ENCODE peak calls at places on chromosomes 5 and 9, in six cellular contexts. One of them, this sample, is unnamed.

GRCh38 chr9:8660383-8660782 is 860.8 kb upstream of the DMAC1 start:
- DNase-seq in mesendoderm: no peak
- DNase-seq in PC-3: no peak
- DNase-seq in HepG2: no peak
- DNase-seq in SK-N-SH: no peak
- DNase-seq in neural progenitor cell: no peak
- DNase-seq in this sample: no peak

GRCh38 chr9:38733503-38733902 is 13.6 kb upstream of the FAM240B start:
- DNase-seq in mesendoderm: no peak
- DNase-seq in PC-3: no peak
- DNase-seq in HepG2: no peak
- DNase-seq in SK-N-SH: no peak
- DNase-seq in neural progenitor cell: no peak
- DNase-seq in this sample: no peak

GRCh38 chr9:130932220-130933069 is 6.6 kb downstream of the FIBCD1 start:
- DNase-seq in mesendoderm: peak; percentile 55
- DNase-seq in PC-3: peak; percentile 48
- DNase-seq in HepG2: no peak
- DNase-seq in SK-N-SH: no peak
- DNase-seq in neural progenitor cell: peak; percentile 59
- DNase-seq in this sample: peak; percentile 95

GRCh38 chr9:109118802-109119438 is 827 bp downstream of the TMEM245 start:
- DNase-seq in mesendoderm: peak; percentile 81
- DNase-seq in PC-3: peak; percentile 32
- DNase-seq in HepG2: peak; percentile 16
- DNase-seq in SK-N-SH: no peak
- DNase-seq in neural progenitor cell: peak; percentile 67
- DNase-seq in this sample: peak; percentile 38

GRCh38 chr5:153584561-153585359 is 94.3 kb downstream of the GRIA1 start:
- DNase-seq in mesendoderm: no peak
- DNase-seq in PC-3: no peak
- DNase-seq in HepG2: no peak
- DNase-seq in SK-N-SH: no peak
- DNase-seq in neural progenitor cell: no peak
- DNase-seq in this sample: no peak

GRCh38 chr9:24801344-24801743 is 255.6 kb upstream of the IZUMO3 start:
- DNase-seq in mesendoderm: no peak
- DNase-seq in PC-3: peak; percentile 64
- DNase-seq in HepG2: no peak
- DNase-seq in SK-N-SH: no peak
- DNase-seq in neural progenitor cell: no peak
- DNase-seq in this sample: no peak

GRCh38 chr9:33762343-33762742 is 33.0 kb upstream of the PRSS3 start:
- DNase-seq in mesendoderm: no peak
- DNase-seq in PC-3: peak; percentile 79
- DNase-seq in HepG2: no peak
- DNase-seq in SK-N-SH: no peak
- DNase-seq in neural progenitor cell: no peak
- DNase-seq in this sample: no peak

GRCh38 chr9:88680505-88681160 is 145.7 kb downstream of the NXNL2 start:
- DNase-seq in mesendoderm: no peak
- DNase-seq in PC-3: no peak
- DNase-seq in HepG2: no peak
- DNase-seq in SK-N-SH: no peak
- DNase-seq in neural progenitor cell: no peak
- DNase-seq in this sample: peak; percentile 87

GRCh38 chr9:137947012-137947411 is 69.4 kb downstream of the CACNA1B start:
- DNase-seq in mesendoderm: no peak
- DNase-seq in PC-3: no peak
- DNase-seq in HepG2: no peak
- DNase-seq in SK-N-SH: no peak
- DNase-seq in neural progenitor cell: no peak
- DNase-seq in this sample: no peak

GRCh38 chr9:134670851-134671281 is 29.3 kb downstream of the COL5A1 start:
- DNase-seq in mesendoderm: peak; percentile 43
- DNase-seq in PC-3: no peak
- DNase-seq in HepG2: no peak
- DNase-seq in SK-N-SH: no peak
- DNase-seq in neural progenitor cell: no peak
- DNase-seq in this sample: no peak

GRCh38 chr5:60010328-60010727 is 116.8 kb upstream of the PDE4D start:
- DNase-seq in mesendoderm: peak; percentile 14
- DNase-seq in PC-3: no peak
- DNase-seq in HepG2: no peak
- DNase-seq in SK-N-SH: no peak
- DNase-seq in neural progenitor cell: no peak
- DNase-seq in this sample: no peak

GRCh38 chr5:88840497-88840896 is 42.5 kb downstream of the MEF2C start:
- DNase-seq in mesendoderm: no peak
- DNase-seq in PC-3: no peak
- DNase-seq in HepG2: no peak
- DNase-seq in SK-N-SH: no peak
- DNase-seq in neural progenitor cell: no peak
- DNase-seq in this sample: no peak

GRCh38 chr5:15807861-15808260 is 307.9 kb downstream of the FBXL7 start:
- DNase-seq in mesendoderm: no peak
- DNase-seq in PC-3: peak; percentile 17
- DNase-seq in HepG2: no peak
- DNase-seq in SK-N-SH: peak; percentile 72
- DNase-seq in neural progenitor cell: no peak
- DNase-seq in this sample: no peak

GRCh38 chr9:129750010-129750409 is 2.8 kb downstream of the PTGES start:
- DNase-seq in mesendoderm: peak; percentile 91
- DNase-seq in PC-3: peak; percentile 65
- DNase-seq in HepG2: no peak
- DNase-seq in SK-N-SH: no peak
- DNase-seq in neural progenitor cell: no peak
- DNase-seq in this sample: peak; percentile 95

GRCh38 chr9:120913673-120914266 is 12.8 kb downstream of the TRAF1 start:
- DNase-seq in mesendoderm: peak; percentile 46
- DNase-seq in PC-3: no peak
- DNase-seq in HepG2: no peak
- DNase-seq in SK-N-SH: no peak
- DNase-seq in neural progenitor cell: peak; percentile 46
- DNase-seq in this sample: no peak

GRCh38 chr5:53482717-53483638 is 2.5 kb downstream of the FST start:
- DNase-seq in mesendoderm: peak; percentile 93
- DNase-seq in PC-3: no peak
- DNase-seq in HepG2: peak; percentile 89
- DNase-seq in SK-N-SH: peak; percentile 26
- DNase-seq in neural progenitor cell: peak; percentile 77
- DNase-seq in this sample: peak; percentile 86

GRCh38 chr5:141757402-141757801 is 75.4 kb upstream of the ARAP3 start:
- DNase-seq in mesendoderm: peak; percentile 81
- DNase-seq in PC-3: peak; percentile 67
- DNase-seq in HepG2: no peak
- DNase-seq in SK-N-SH: peak; percentile 80
- DNase-seq in neural progenitor cell: peak; percentile 64
- DNase-seq in this sample: peak; percentile 95

GRCh38 chr9:73151653-73152382 is at the start of gene ANXA1:
- DNase-seq in mesendoderm: peak; percentile 62
- DNase-seq in PC-3: peak; percentile 86
- DNase-seq in HepG2: no peak
- DNase-seq in SK-N-SH: no peak
- DNase-seq in neural progenitor cell: no peak
- DNase-seq in this sample: no peak

GRCh38 chr9:136378171-136379002 is 4.9 kb upstream of the CARD9 start:
- DNase-seq in mesendoderm: no peak
- DNase-seq in PC-3: no peak
- DNase-seq in HepG2: no peak
- DNase-seq in SK-N-SH: no peak
- DNase-seq in neural progenitor cell: no peak
- DNase-seq in this sample: no peak

GRCh38 chr5:147509041-147509709 is 693 bp downstream of the DPYSL3 start:
- DNase-seq in mesendoderm: peak; percentile 50
- DNase-seq in PC-3: peak; percentile 14
- DNase-seq in HepG2: no peak
- DNase-seq in SK-N-SH: peak; percentile 58
- DNase-seq in neural progenitor cell: peak; percentile 51
- DNase-seq in this sample: peak; percentile 43

GRCh38 chr9:131624636-131625241 is 79.4 kb downstream of the PRRT1B start:
- DNase-seq in mesendoderm: no peak
- DNase-seq in PC-3: no peak
- DNase-seq in HepG2: no peak
- DNase-seq in SK-N-SH: peak; percentile 52
- DNase-seq in neural progenitor cell: no peak
- DNase-seq in this sample: peak; percentile 83

GRCh38 chr9:122225323-122226141 is 3.2 kb downstream of the LHX6 start:
- DNase-seq in mesendoderm: no peak
- DNase-seq in PC-3: no peak
- DNase-seq in HepG2: no peak
- DNase-seq in SK-N-SH: peak; percentile 32
- DNase-seq in neural progenitor cell: no peak
- DNase-seq in this sample: peak; percentile 68

GRCh38 chr5:44691811-44692210 is 116.9 kb upstream of the MRPS30 start:
- DNase-seq in mesendoderm: peak; percentile 42
- DNase-seq in PC-3: peak; percentile 96
- DNase-seq in HepG2: no peak
- DNase-seq in SK-N-SH: no peak
- DNase-seq in neural progenitor cell: no peak
- DNase-seq in this sample: no peak
- H3K4me2 ChIP-seq in mesendoderm: no peak overlapping the region
- H3K4me2 ChIP-seq in PC-3: peak overlapping the region; percentile 68
- H3K4me2 ChIP-seq in HepG2: no peak overlapping the region
- H3K4me2 ChIP-seq in SK-N-SH: no peak overlapping the region
- H3K4me2 ChIP-seq in neural progenitor cell: no peak overlapping the region
- H3K4me2 ChIP-seq in this sample: no peak overlapping the region

GRCh38 chr5:1161832-1162229 is 39.6 kb upstream of the SLC6A19 start:
- DNase-seq in mesendoderm: no peak
- DNase-seq in PC-3: peak; percentile 81
- DNase-seq in HepG2: no peak
- DNase-seq in SK-N-SH: peak; percentile 88
- DNase-seq in neural progenitor cell: no peak
- DNase-seq in this sample: no peak
- H3K27me3 ChIP-seq in mesendoderm: no peaks in the 10 kb centered on the region
- H3K27me3 ChIP-seq in PC-3: no peaks in the 10 kb centered on the region
- H3K27me3 ChIP-seq in HepG2: peaks cover 9% of the 10 kb centered on the region
- H3K27me3 ChIP-seq in SK-N-SH: no peaks in the 10 kb centered on the region
- H3K27me3 ChIP-seq in neural progenitor cell: peaks cover 24% of the 10 kb centered on the region
- H3K27me3 ChIP-seq in this sample: peaks cover 1% of the 10 kb centered on the region

GRCh38 chr5:27402828-27403227 is 364.4 kb upstream of the CDH9 start:
- DNase-seq in mesendoderm: no peak
- DNase-seq in PC-3: no peak
- DNase-seq in HepG2: no peak
- DNase-seq in SK-N-SH: no peak
- DNase-seq in neural progenitor cell: no peak
- DNase-seq in this sample: no peak
- H3K4me3 ChIP-seq in mesendoderm: no peak overlapping the region
- H3K4me3 ChIP-seq in PC-3: peak overlapping the region; percentile 76
- H3K4me3 ChIP-seq in HepG2: no peak overlapping the region
- H3K4me3 ChIP-seq in SK-N-SH: peak overlapping the region; percentile 53
- H3K4me3 ChIP-seq in neural progenitor cell: no peak overlapping the region
- H3K4me3 ChIP-seq in this sample: no peak overlapping the region

GRCh38 chr9:99366183-99366582 is 144.1 kb downstream of the SEC61B start:
- DNase-seq in mesendoderm: no peak
- DNase-seq in PC-3: no peak
- DNase-seq in HepG2: no peak
- DNase-seq in SK-N-SH: no peak
- DNase-seq in neural progenitor cell: no peak
- DNase-seq in this sample: no peak

GRCh38 chr9:99366601-99367000 is 144.5 kb downstream of the SEC61B start:
- DNase-seq in mesendoderm: no peak
- DNase-seq in PC-3: no peak
- DNase-seq in HepG2: no peak
- DNase-seq in SK-N-SH: no peak
- DNase-seq in neural progenitor cell: no peak
- DNase-seq in this sample: no peak

GRCh38 chr9:99368341-99369326 is 146.6 kb downstream of the SEC61B start:
- DNase-seq in mesendoderm: no peak
- DNase-seq in PC-3: peak; percentile 40
- DNase-seq in HepG2: no peak
- DNase-seq in SK-N-SH: no peak
- DNase-seq in neural progenitor cell: peak; percentile 53
- DNase-seq in this sample: peak; percentile 92

GRCh38 chr9:99371376-99371775 is 149.3 kb downstream of the SEC61B start:
- DNase-seq in mesendoderm: no peak
- DNase-seq in PC-3: no peak
- DNase-seq in HepG2: no peak
- DNase-seq in SK-N-SH: no peak
- DNase-seq in neural progenitor cell: no peak
- DNase-seq in this sample: no peak

GRCh38 chr9:99369327-99369722 is 147.2 kb downstream of the SEC61B start:
- DNase-seq in mesendoderm: no peak
- DNase-seq in PC-3: no peak
- DNase-seq in HepG2: no peak
- DNase-seq in SK-N-SH: no peak
- DNase-seq in neural progenitor cell: no peak
- DNase-seq in this sample: no peak
- H3K4me2 ChIP-seq in mesendoderm: no peak overlapping the region
- H3K4me2 ChIP-seq in PC-3: peak overlapping the region; percentile 88
- H3K4me2 ChIP-seq in HepG2: no peak overlapping the region
- H3K4me2 ChIP-seq in SK-N-SH: no peak overlapping the region
- H3K4me2 ChIP-seq in neural progenitor cell: no peak overlapping the region
- H3K4me2 ChIP-seq in this sample: no peak overlapping the region

GRCh38 chr5:78889759-78890158 is 95.4 kb downstream of the ARSB start:
- DNase-seq in mesendoderm: no peak
- DNase-seq in PC-3: peak; percentile 56
- DNase-seq in HepG2: no peak
- DNase-seq in SK-N-SH: no peak
- DNase-seq in neural progenitor cell: no peak
- DNase-seq in this sample: peak; percentile 77

GRCh38 chr5:78886650-78887230 is 98.4 kb downstream of the ARSB start:
- DNase-seq in mesendoderm: no peak
- DNase-seq in PC-3: peak; percentile 32
- DNase-seq in HepG2: no peak
- DNase-seq in SK-N-SH: peak; percentile 22
- DNase-seq in neural progenitor cell: no peak
- DNase-seq in this sample: no peak

GRCh38 chr5:78887384-78888118 is 97.6 kb downstream of the ARSB start:
- DNase-seq in mesendoderm: no peak
- DNase-seq in PC-3: no peak
- DNase-seq in HepG2: no peak
- DNase-seq in SK-N-SH: no peak
- DNase-seq in neural progenitor cell: no peak
- DNase-seq in this sample: no peak

GRCh38 chr5:78890663-78891379 is 94.3 kb downstream of the ARSB start:
- DNase-seq in mesendoderm: no peak
- DNase-seq in PC-3: no peak
- DNase-seq in HepG2: no peak
- DNase-seq in SK-N-SH: no peak
- DNase-seq in neural progenitor cell: no peak
- DNase-seq in this sample: no peak

DNA sequence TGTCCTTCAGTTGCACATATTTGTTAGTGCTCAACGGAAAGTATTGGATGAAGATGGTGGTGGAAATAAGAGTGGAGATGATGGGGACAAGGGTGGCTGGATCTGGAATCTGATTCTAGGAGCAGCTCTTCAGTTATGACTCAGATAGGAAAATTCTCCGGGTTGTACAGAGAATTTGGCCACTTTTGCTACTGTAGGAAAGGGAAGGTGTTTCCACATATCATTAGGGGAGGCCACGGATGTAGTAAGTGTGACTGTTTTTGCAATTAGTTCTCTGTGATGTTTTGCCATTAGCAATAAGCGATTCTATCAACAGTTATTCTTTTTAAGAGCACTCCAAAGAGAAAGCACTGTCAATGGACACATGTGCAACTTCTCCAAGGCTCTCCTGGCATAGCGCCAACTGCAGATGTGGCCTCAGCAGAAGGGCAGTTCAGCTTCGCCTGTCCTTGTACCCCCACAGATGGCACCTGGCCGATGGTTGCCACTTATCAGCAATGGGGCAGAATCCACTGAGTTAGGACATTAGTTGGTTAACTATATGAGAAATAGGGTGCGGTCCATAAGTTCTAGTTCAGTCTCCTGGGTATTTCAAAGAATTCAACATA is 96.4 kb downstream of the ARSB start:
- DNase-seq in mesendoderm: no peak
- DNase-seq in PC-3: no peak
- DNase-seq in HepG2: no peak
- DNase-seq in SK-N-SH: no peak
- DNase-seq in neural progenitor cell: no peak
- DNase-seq in this sample: no peak
- H3K27me3 ChIP-seq in mesendoderm: no peaks in the 10 kb centered on the region
- H3K27me3 ChIP-seq in PC-3: no peaks in the 10 kb centered on the region
- H3K27me3 ChIP-seq in HepG2: no peaks in the 10 kb centered on the region
- H3K27me3 ChIP-seq in SK-N-SH: no peaks in the 10 kb centered on the region
- H3K27me3 ChIP-seq in neural progenitor cell: no peaks in the 10 kb centered on the region
- H3K27me3 ChIP-seq in this sample: no peaks in the 10 kb centered on the region

This sample was measured in osteoblast.